ENCODE peak calls at places on chromosomes 6 and 20, in nine cellular contexts. I is cardiac muscle cell; Y is pancreas; P is testis; W is GM12878; L is naive thymus-derived CD4-positive, alpha-beta T cell; M is right cardiac atrium; K is BJ; A is CD4-positive, alpha-beta memory T cell. E is an unnamed sample.
A peak's percentile ranks its signal among the peaks of the same experiment; 100 is the strongest.

GRCh38 chr20:64236137-64237088 is 19.1 kb upstream of the PCMTD2 start:
- DNase-seq in I (no peak), Y (no peak), P (no peak), W (no peak), L (no peak), M (no peak), K (no peak), A (no peak), E (no peak)

GRCh38 chr20:258269-258858 is 840 bp downstream of the DEFB132 start:
- DNase-seq in I (no peak), Y (no peak), P (no peak), W (no peak), L (no peak), M (no peak), K (no peak), A (no peak), E (no peak)

GRCh38 chr20:18992418-18992817 is 178.8 kb downstream of the SCP2D1 start:
- DNase-seq in I (no peak), Y (no peak), P (no peak), W (no peak), L (no peak), M (no peak), K (no peak), A (no peak), E (no peak)

GRCh38 chr6:166444446-166444845 is 61.7 kb upstream of the MPC1 start:
- DNase-seq in I (no peak), Y (no peak), P (no peak), W (no peak), L (no peak), M (no peak), K (no peak), A (no peak), E (no peak)

GRCh38 chr6:151437401-151437800 is 14.5 kb downstream of the RMND1 start:
- DNase-seq in I (peak; percentile 14), Y (no peak), P (no peak), W (no peak), L (no peak), M (no peak), K (no peak), A (no peak), E (no peak)

GRCh38 chr6:37987559-37987958 is 168.0 kb downstream of the ZFAND3 start:
- DNase-seq in I (no peak), Y (no peak), P (no peak), W (no peak), L (no peak), M (no peak), K (no peak), A (no peak), E (no peak)

GRCh38 chr20:49384437-49385434 is 97.7 kb downstream of the KCNB1 start:
- DNase-seq in I (peak; percentile 73), Y (peak; percentile 11), P (peak; percentile 86), W (no peak), L (peak; percentile 5), M (peak; percentile 78), K (no peak), A (peak; percentile 36), E (peak; percentile 76)

GRCh38 chr20:48025061-48025515 is 239.8 kb upstream of the SULF2 start:
- DNase-seq in I (peak; percentile 95), Y (no peak), P (peak; percentile 81), W (no peak), L (no peak), M (peak; percentile 64), K (peak; percentile 77), A (no peak), E (peak; percentile 2)

GRCh38 chr6:118551063-118551672 is 3.1 kb downstream of the PLN start:
- DNase-seq in I (peak; percentile 81), Y (no peak), P (no peak), W (no peak), L (peak; percentile 47), M (no peak), K (no peak), A (peak; percentile 45), E (no peak)

DNA sequence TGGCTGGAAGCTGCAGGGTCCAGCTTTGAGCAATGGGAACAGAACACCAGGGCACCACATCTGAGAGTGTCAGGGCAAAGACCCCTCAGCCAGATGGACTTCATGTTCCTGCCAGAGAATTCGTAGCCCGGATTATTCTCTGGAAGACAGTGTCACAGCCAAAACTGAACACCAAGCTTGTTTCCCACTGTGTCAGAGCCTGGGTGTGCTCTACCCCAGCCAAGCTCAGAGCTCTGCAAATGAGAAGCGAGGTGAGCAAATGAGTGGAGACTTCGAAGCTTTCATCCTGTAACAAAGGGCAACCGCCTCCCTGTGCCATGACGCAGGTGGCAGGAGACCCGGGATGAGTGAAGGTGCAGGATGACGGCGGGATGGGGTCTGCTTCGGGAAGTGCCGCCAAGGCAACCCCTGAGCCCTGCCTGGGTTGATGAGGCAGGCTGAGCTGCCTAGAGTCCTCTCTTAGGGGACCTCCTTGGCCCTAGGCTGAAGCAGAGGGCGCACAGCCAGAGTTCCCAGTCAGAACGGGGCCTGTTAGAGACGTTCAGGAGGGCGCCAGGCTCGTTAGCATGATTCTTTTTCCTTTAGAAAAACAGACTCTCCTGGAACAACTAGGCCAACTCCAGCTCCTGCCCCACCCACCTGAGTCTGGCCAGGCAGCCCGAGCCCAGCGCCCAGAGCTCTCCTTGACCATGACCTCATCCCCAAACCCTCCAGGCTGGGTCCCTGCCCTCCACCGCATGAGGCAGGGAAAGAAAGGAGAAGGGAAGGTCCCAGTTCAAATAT is 187.7 kb downstream of the SOD2 start:
- DNase-seq in I (no peak), Y (no peak), P (peak; percentile 55), W (no peak), L (no peak), M (peak; percentile 56), K (no peak), A (no peak), E (no peak)
- H3K27me3 ChIP-seq in I (no peaks in the 10 kb centered on the region), Y (no peaks in the 10 kb centered on the region), P (no peaks in the 10 kb centered on the region), W (no peaks in the 10 kb centered on the region), L (no peaks in the 10 kb centered on the region), M (no peaks in the 10 kb centered on the region), K (no peaks in the 10 kb centered on the region), A (no peaks in the 10 kb centered on the region), E (no peaks in the 10 kb centered on the region)

DNA sequence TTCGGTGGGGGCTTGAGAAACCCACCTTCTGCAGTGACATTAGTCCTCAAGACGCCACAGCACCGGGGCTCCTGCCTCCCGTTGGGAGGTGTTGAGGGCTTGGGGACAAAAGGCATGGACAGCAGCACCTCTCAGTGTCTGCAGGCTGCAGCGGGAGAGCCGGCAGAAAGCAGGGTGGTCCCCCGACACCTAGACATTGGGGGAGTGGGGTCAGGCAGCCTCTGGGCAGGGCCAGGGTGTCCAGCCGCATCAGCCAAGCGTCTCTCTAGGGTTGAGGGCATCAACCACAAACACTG is 264.7 kb downstream of the TAF4 start:
- DNase-seq in I (no peak), Y (no peak), P (no peak), W (no peak), L (no peak), M (no peak), K (no peak), A (no peak), E (no peak)
- H3K27me3 ChIP-seq in I (no peaks in the 10 kb centered on the region), Y (no peaks in the 10 kb centered on the region), P (no peaks in the 10 kb centered on the region), W (no peaks in the 10 kb centered on the region), L (no peaks in the 10 kb centered on the region), M (no peaks in the 10 kb centered on the region), K (no peaks in the 10 kb centered on the region), A (no peaks in the 10 kb centered on the region), E (no peaks in the 10 kb centered on the region)

GRCh38 chr6:44276667-44277640 is 6.7 kb downstream of the TMEM151B start:
- DNase-seq in I (no peak), Y (no peak), P (no peak), W (no peak), L (no peak), M (no peak), K (no peak), A (no peak), E (no peak)

GRCh38 chr6:44278316-44278715 is 8.1 kb downstream of the TMEM151B start:
- DNase-seq in I (no peak), Y (no peak), P (no peak), W (no peak), L (no peak), M (no peak), K (no peak), A (no peak), E (no peak)

GRCh38 chr6:44275749-44276648 is 5.7 kb downstream of the TMEM151B start:
- DNase-seq in I (no peak), Y (no peak), P (no peak), W (no peak), L (no peak), M (no peak), K (no peak), A (no peak), E (no peak)

GRCh38 chr6:44278774-44279697 is 8.8 kb downstream of the TMEM151B start:
- DNase-seq in I (no peak), Y (no peak), P (no peak), W (no peak), L (no peak), M (no peak), K (no peak), A (no peak), E (no peak)

DNA sequence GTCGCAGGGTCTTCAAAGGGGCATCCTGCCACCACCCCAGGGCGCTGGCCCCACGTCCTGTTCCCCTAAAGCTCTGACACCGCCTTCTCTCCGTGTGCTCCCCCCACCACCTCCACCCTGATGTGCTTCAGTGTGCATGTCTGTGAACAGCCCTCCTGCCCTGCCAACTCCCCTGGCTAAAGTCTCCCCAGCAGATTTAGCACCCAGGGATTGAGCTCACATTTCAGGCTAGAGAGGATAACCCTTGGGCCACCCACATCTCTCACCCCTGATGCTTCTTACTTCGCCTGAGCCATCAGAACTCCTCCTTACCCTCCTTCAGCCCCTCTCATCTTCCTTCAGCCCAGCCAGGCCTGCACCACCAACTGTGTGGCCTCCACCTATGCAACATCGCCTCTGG is 7.5 kb downstream of the TMEM151B start:
- DNase-seq in I (no peak), Y (no peak), P (no peak), W (no peak), L (no peak), M (no peak), K (no peak), A (no peak), E (no peak)
- H3K27me3 ChIP-seq in I (peaks cover 48% of the 10 kb centered on the region), Y (no peaks in the 10 kb centered on the region), P (no peaks in the 10 kb centered on the region), W (no peaks in the 10 kb centered on the region), L (peaks cover 9% of the 10 kb centered on the region), M (no peaks in the 10 kb centered on the region), K (peaks cover 12% of the 10 kb centered on the region), A (peaks cover 16% of the 10 kb centered on the region), E (peaks cover 1% of the 10 kb centered on the region)

GRCh38 chr20:22584922-22585785 is 782 bp upstream of the FOXA2 start:
- DNase-seq in I (no peak), Y (peak; percentile 72), P (no peak), W (no peak), L (no peak), M (no peak), K (no peak), A (no peak), E (no peak)

GRCh38 chr20:22586645-22587310 is 2.4 kb upstream of the FOXA2 start:
- DNase-seq in I (peak; percentile 26), Y (peak; percentile 65), P (peak; percentile 85), W (no peak), L (no peak), M (peak; percentile 55), K (no peak), A (no peak), E (no peak)

GRCh38 chr20:22583773-22584629 is at the start of gene FOXA2:
- DNase-seq in I (no peak), Y (peak; percentile 95), P (no peak), W (no peak), L (no peak), M (no peak), K (no peak), A (no peak), E (no peak)

GRCh38 chr20:22584630-22584921 is 204 bp upstream of the FOXA2 start:
- DNase-seq in I (no peak), Y (peak; percentile 93), P (no peak), W (no peak), L (no peak), M (no peak), K (no peak), A (no peak), E (no peak)

GRCh38 chr20:22585786-22586493 is 1.6 kb upstream of the FOXA2 start:
- DNase-seq in I (no peak), Y (peak; percentile 15), P (no peak), W (no peak), L (no peak), M (no peak), K (no peak), A (no peak), E (no peak)
- H3K27me3 ChIP-seq in I (peaks cover 100% of the 10 kb centered on the region), Y (no peaks in the 10 kb centered on the region), P (no peaks in the 10 kb centered on the region), W (no peaks in the 10 kb centered on the region), L (no peaks in the 10 kb centered on the region), M (no peaks in the 10 kb centered on the region), K (peaks cover 36% of the 10 kb centered on the region), A (peaks cover 6% of the 10 kb centered on the region), E (peaks cover 73% of the 10 kb centered on the region)

E was measured in iPS DF 6.9.